ENCODE peak calls at places on chromosome X, in ten cellular contexts. D, C, G, S, A, R, J, Y, P and H are unnamed samples. For H3K4me1 and H3K36me3, the result is how much of the 10 kb centered on the place peaks cover.

GRCh38 chrX:18549643-18550042 is 122.3 kb downstream of the RS1 start:
- DNase-seq in D (no peak), Y (no peak), J (no peak), P (no peak), G (no peak), R (peak), A (no peak), C (no peak), S (no peak), H (no peak)

GRCh38 chrX:143429021-143429570 is 88.2 kb downstream of the SPANXN3 start:
- DNase-seq in D (no peak), J (no peak), A (no peak), S (no peak), R (no peak), Y (no peak), C (peak), P (no peak), G (no peak), H (no peak)

GRCh38 chrX:153622661-153623309 is 23.8 kb upstream of the CCNQ start:
- DNase-seq in A (peak), G (no peak), S (no peak), C (no peak), P (no peak), J (no peak), D (peak), Y (no peak), R (no peak), H (no peak)

GRCh38 chrX:152037183-152037582 is 62.7 kb upstream of the GABRE start:
- DNase-seq in S (no peak), A (no peak), J (no peak), D (no peak), Y (no peak), C (no peak), G (no peak), R (peak), P (no peak), H (no peak)

GRCh38 chrX:121987163-121987562 is 939.8 kb downstream of the GLUD2 start:
- DNase-seq in Y (no peak), R (no peak), A (no peak), G (no peak), S (no peak), C (no peak), D (no peak), J (no peak), P (no peak), H (no peak)

GRCh38 chrX:137926090-137926489 is 360.2 kb downstream of the ZIC3 start:
- DNase-seq in R (peak), A (no peak), C (peak), G (no peak), D (no peak), Y (no peak), J (no peak), S (no peak), P (no peak), H (no peak)

GRCh38 chrX:150765782-150766350 is 72.7 kb downstream of the MTMR1 start:
- DNase-seq in G (no peak), Y (peak), R (peak), J (no peak), D (no peak), S (no peak), A (no peak), C (no peak), P (no peak), H (no peak)

GRCh38 chrX:7789200-7789599 is 53.8 kb upstream of the VCX start:
- DNase-seq in G (no peak), A (no peak), D (no peak), J (no peak), R (no peak), P (no peak), C (no peak), S (no peak), Y (no peak), H (no peak)

GRCh38 chrX:51802917-51803688 is 59.9 kb downstream of the GSPT2 start:
- DNase-seq in G (peak), A (peak), R (peak), S (no peak), Y (no peak), D (peak), C (peak), J (peak), P (no peak), H (peak)

GRCh38 chrX:38293741-38294140 is 33.6 kb downstream of the RPGR start:
- DNase-seq in J (no peak), S (no peak), Y (no peak), C (peak), P (no peak), D (no peak), G (no peak), A (no peak), R (peak), H (no peak)
- TF ChIP-seq CTCF in J (no peak), S (no peak), Y (no peak), C (peak), P (no peak), D (no peak), G (no peak), A (no peak), R (no peak), H (no peak)

DNA sequence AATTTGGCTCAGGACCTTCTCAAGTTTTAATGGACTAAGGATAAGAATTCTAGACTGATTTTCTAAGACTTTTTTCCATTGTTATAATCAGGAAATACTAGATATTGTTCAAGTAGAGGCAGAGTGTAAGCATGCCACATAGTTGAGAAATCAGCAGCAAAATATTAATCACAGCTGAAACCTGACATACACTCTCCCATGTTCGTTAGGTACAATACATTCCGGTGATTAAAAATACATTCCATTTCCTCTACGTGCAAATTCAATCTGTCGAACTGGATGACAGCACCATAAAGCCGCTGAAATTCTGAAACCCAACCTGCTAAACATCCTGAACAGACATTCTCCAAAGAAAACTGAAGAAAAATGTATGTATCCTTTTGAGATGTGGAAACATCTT is 587.6 kb upstream of the DIPK2B start:
- DNase-seq in D (no peak), G (no peak), J (no peak), Y (no peak), S (no peak), C (no peak), P (no peak), R (no peak), A (no peak), H (no peak)
- H3K4me1 ChIP-seq in D (under half), G (under half), J (under half), Y (under half), S (under half), C (under half), P (under half), R (half or more), A (under half), H (under half)

GRCh38 chrX:112808651-112809050 is 32.0 kb downstream of the AMOT start:
- DNase-seq in S (no peak), Y (no peak), R (no peak), D (no peak), J (no peak), G (no peak), A (no peak), C (no peak), P (no peak), H (no peak)
- H3K36me3 ChIP-seq in S (under half), Y (under half), R (under half), D (under half), J (under half), G (under half), A (under half), C (under half), P (under half), H (under half)

GRCh38 chrX:108250654-108251579 is 159.3 kb downstream of the ATG4A start:
- DNase-seq in D (no peak), S (no peak), C (no peak), Y (no peak), A (no peak), R (no peak), J (no peak), P (no peak), G (no peak), H (peak)

GRCh38 chrX:108246304-108246954 is 154.9 kb downstream of the ATG4A start:
- DNase-seq in C (no peak), A (no peak), P (no peak), G (no peak), S (no peak), R (no peak), J (no peak), Y (no peak), D (no peak), H (no peak)

GRCh38 chrX:108245462-108245861 is 153.9 kb downstream of the ATG4A start:
- DNase-seq in P (no peak), Y (no peak), R (peak), J (no peak), D (no peak), A (no peak), C (peak), G (no peak), S (no peak), H (no peak)
- TF ChIP-seq CTCF in P (no peak), Y (no peak), R (peak), J (no peak), D (no peak), A (no peak), C (peak), G (no peak), S (no peak), H (no peak)

GRCh38 chrX:65685112-65685511 is 17.7 kb downstream of the MSN start:
- DNase-seq in P (no peak), G (no peak), J (no peak), D (no peak), R (no peak), S (no peak), Y (no peak), C (no peak), A (no peak), H (no peak)

GRCh38 chrX:65689377-65689776 is 21.9 kb downstream of the MSN start:
- DNase-seq in J (no peak), R (no peak), D (no peak), C (peak), G (no peak), P (no peak), A (no peak), Y (no peak), S (no peak), H (no peak)

GRCh38 chrX:65688403-65688881 is 21.0 kb downstream of the MSN start:
- DNase-seq in S (no peak), P (no peak), A (no peak), C (no peak), D (no peak), R (no peak), Y (no peak), J (no peak), G (no peak), H (no peak)

GRCh38 chrX:65686246-65686645 is 18.8 kb downstream of the MSN start:
- DNase-seq in S (no peak), P (no peak), Y (no peak), G (no peak), J (no peak), A (no peak), C (no peak), R (no peak), D (no peak), H (no peak)

GRCh38 chrX:65687367-65687766 is 19.9 kb downstream of the MSN start:
- DNase-seq in D (no peak), S (no peak), R (no peak), P (no peak), A (no peak), G (no peak), C (no peak), Y (no peak), J (no peak), H (no peak)
- H3K4me1 ChIP-seq in D (under half), S (under half), R (under half), P (half or more), A (under half), G (under half), C (under half), Y (under half), J (under half), H (half or more)

DNA sequence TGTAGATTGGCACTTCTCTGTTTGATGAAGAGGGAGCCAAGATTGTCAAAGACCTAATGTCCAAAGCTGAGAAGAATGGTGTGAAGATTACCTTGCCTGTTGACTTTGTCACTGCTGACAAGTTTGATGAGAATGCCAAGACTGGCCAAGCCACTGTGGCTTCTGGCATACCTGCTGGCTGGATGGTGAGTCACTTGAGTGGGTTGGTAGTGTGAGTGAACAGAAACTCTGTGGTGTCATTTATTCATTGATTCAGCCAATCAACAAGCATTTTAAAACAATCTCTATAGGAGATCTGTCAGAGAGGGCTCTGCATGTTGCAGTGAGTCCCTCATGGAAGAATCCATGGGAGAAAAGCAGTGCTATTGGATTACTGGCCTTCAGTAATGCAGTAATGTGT is 16.3 kb downstream of the TAF9B start:
- DNase-seq in D (no peak), S (no peak), G (no peak), P (no peak), R (no peak), J (no peak), A (no peak), Y (no peak), C (peak), H (no peak)
- H3K36me3 ChIP-seq in D (under half), S (under half), G (under half), P (under half), R (under half), J (under half), A (half or more), Y (half or more), C (half or more), H (half or more)

DNA sequence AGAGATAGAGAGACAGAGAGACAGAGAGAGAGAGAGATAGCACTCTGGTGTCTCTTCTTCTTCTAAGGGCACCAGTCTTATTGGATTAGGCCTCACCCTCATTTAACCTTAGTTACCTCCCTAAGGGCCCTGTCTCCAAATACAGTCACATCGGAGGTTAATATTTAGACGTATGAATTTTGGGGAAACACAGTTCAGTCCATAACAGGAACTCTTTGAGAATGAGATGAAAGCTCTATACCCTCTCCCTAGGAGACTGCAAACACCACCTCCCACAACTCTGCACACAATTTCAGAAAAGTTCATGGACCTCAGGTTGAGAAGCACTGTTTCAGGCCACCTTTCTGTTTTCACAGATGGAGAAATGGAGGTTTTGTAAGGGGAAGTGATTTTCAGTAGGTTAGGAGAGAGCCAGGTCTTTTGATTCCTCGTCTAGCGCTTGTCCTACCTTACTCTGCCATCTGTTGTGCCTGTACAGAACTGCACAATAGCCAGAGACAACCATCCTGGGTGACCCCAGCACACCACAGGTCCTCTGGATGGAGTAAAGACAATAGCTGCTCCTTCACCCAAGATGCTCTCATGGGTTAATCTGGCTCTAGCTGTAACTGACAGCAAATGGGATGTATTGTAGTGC is 16.9 kb upstream of the LOC101059915 start:
- DNase-seq in P (no peak), G (no peak), R (no peak), S (no peak), J (peak), C (peak), Y (no peak), A (no peak), D (no peak), H (no peak)
- TF ChIP-seq CTCF in P (no peak), G (peak), R (no peak), S (no peak), J (peak), C (peak), Y (peak), A (peak), D (no peak), H (peak)